ENCODE peak calls at places on chromosomes 16 and 17, in nine cellular contexts. L is sigmoid colon; U is epithelial cell of prostate; D is CD8-positive, alpha-beta memory T cell; R is heart right ventricle; E is upper lobe of right lung; W is cardiac muscle cell; K is uterus; S is pancreas. P is an unnamed sample.

GRCh38 chr17:45131616-45132301 is 556 bp downstream of the PLCD3 start:
- DNase-seq in R (peak), U (no peak), D (peak), E (peak), S (peak), K (peak), W (peak), L (peak), P (no peak)

GRCh38 chr17:20127660-20128413 is 118.7 kb downstream of the SPECC1 start:
- DNase-seq in S (no peak), K (no peak), U (no peak), R (no peak), W (peak), D (no peak), E (no peak), L (no peak), P (no peak)

GRCh38 chr17:52157603-52158449 is 688 bp downstream of the CA10 start:
- DNase-seq in L (no peak), K (no peak), S (peak), D (no peak), W (no peak), U (no peak), R (no peak), E (no peak), P (no peak)

GRCh38 chr17:7119314-7119713 is 4.7 kb upstream of the ASGR2 start:
- DNase-seq in W (no peak), L (no peak), R (no peak), E (peak), K (no peak), S (peak), U (no peak), D (no peak), P (no peak)

GRCh38 chr16:15482068-15482747 is 47.8 kb downstream of the BMERB1 start:
- DNase-seq in W (peak), U (peak), L (peak), E (no peak), R (no peak), S (no peak), K (peak), D (no peak), P (peak)

GRCh38 chr16:86393907-86394626 is 116.3 kb upstream of the FOXF1 start:
- DNase-seq in K (no peak), U (no peak), L (no peak), E (no peak), R (no peak), D (no peak), S (no peak), W (no peak), P (no peak)

GRCh38 chr17:80905586-80906230 is 85.9 kb upstream of the CHMP6 start:
- DNase-seq in L (no peak), E (no peak), K (no peak), D (no peak), U (no peak), S (no peak), W (no peak), R (no peak), P (no peak)

GRCh38 chr17:21020622-21021021 is 22.2 kb downstream of the USP22 start:
- DNase-seq in R (no peak), U (no peak), K (no peak), W (no peak), D (no peak), E (peak), L (peak), S (no peak), P (no peak)

GRCh38 chr17:43389022-43389947 is 9.5 kb upstream of the ARL4D start:
- DNase-seq in W (peak), S (peak), E (peak), D (peak), U (no peak), K (peak), L (peak), R (peak), P (peak)

GRCh38 chr17:1959871-1960569 is 65.1 kb downstream of the RTN4RL1 start:
- DNase-seq in W (peak), E (no peak), R (no peak), L (no peak), D (no peak), S (no peak), U (no peak), K (no peak), P (no peak)

GRCh38 chr17:66135219-66135618 is 56.7 kb downstream of the CEP112 start:
- DNase-seq in D (no peak), R (no peak), E (no peak), U (no peak), L (no peak), S (no peak), K (no peak), W (no peak), P (no peak)

GRCh38 chr16:78770353-78771091 is 671.1 kb downstream of the WWOX start:
- DNase-seq in K (peak), L (peak), E (peak), R (peak), U (no peak), D (peak), W (peak), S (peak), P (peak)

GRCh38 chr17:69117855-69118758 is 23.6 kb downstream of the ABCA6 start:
- DNase-seq in S (no peak), L (no peak), U (no peak), R (no peak), K (no peak), W (no peak), E (no peak), D (no peak), P (no peak)

GRCh38 chr16:4244881-4245280 is 3.0 kb upstream of the SRL start:
- DNase-seq in U (no peak), L (no peak), S (no peak), W (no peak), K (no peak), E (no peak), D (no peak), R (no peak), P (no peak)

GRCh38 chr16:50354629-50355456 is 13.9 kb downstream of the BRD7 start:
- DNase-seq in K (no peak), L (no peak), E (no peak), U (no peak), S (no peak), W (peak), R (no peak), D (peak), P (no peak)

GRCh38 chr16:86868070-86868469 is 289.7 kb downstream of the FOXL1 start:
- DNase-seq in S (peak), R (no peak), D (no peak), W (no peak), L (no peak), U (no peak), K (no peak), E (no peak), P (no peak)

GRCh38 chr16:84813141-84813933 is 6.4 kb upstream of the CRISPLD2 start:
- DNase-seq in K (no peak), E (no peak), W (no peak), L (no peak), S (no peak), U (no peak), R (no peak), D (no peak), P (no peak)

GRCh38 chr17:3888343-3889171 is 4.3 kb downstream of the CAMKK1 start:
- DNase-seq in W (peak), L (peak), S (no peak), U (peak), R (peak), K (peak), E (no peak), D (no peak), P (no peak)

GRCh38 chr16:88449267-88449561 is 3.9 kb upstream of the ZFPM1 start:
- DNase-seq in S (no peak), K (no peak), E (no peak), W (no peak), R (no peak), D (no peak), U (no peak), L (no peak), P (no peak)

GRCh38 chr17:44774271-44775135 is 15.7 kb downstream of the ADAM11 start:
- DNase-seq in W (peak), K (peak), L (peak), R (peak), E (peak), D (peak), S (peak), U (no peak), P (peak)

GRCh38 chr16:82257990-82258389 is 88.0 kb upstream of the MPHOSPH6 start:
- DNase-seq in S (no peak), K (no peak), D (no peak), U (no peak), E (no peak), R (no peak), L (no peak), W (no peak), P (no peak)

GRCh38 chr16:17434006-17434405 is 36.8 kb downstream of the XYLT1 start:
- DNase-seq in R (no peak), L (no peak), W (peak), E (no peak), K (no peak), U (no peak), D (no peak), S (no peak), P (no peak)

GRCh38 chr16:53773150-53773846 is 69.3 kb downstream of the FTO start:
- DNase-seq in K (peak), E (no peak), R (no peak), U (no peak), D (peak), W (peak), L (no peak), S (no peak), P (peak)

GRCh38 chr16:57517397-57518367 is 18.7 kb downstream of the CCDC102A start:
- DNase-seq in E (no peak), S (no peak), D (no peak), K (no peak), U (no peak), R (no peak), L (no peak), W (no peak), P (no peak)

GRCh38 chr17:18237461-18237860 is 12.0 kb downstream of the LLGL1 start:
- DNase-seq in L (no peak), R (no peak), D (no peak), W (no peak), E (no peak), K (no peak), U (no peak), S (no peak), P (no peak)

GRCh38 chr17:6100891-6101290 is 30.7 kb downstream of the WSCD1 start:
- DNase-seq in S (no peak), D (no peak), U (no peak), E (no peak), R (no peak), K (no peak), L (no peak), W (no peak), P (no peak)

GRCh38 chr17:28574536-28574935 is 2.2 kb downstream of the ALDOC start:
- DNase-seq in D (no peak), L (no peak), U (no peak), K (no peak), S (no peak), E (no peak), R (peak), W (no peak), P (no peak)

GRCh38 chr16:82344157-82344556 is 174.1 kb upstream of the MPHOSPH6 start:
- DNase-seq in D (no peak), L (no peak), S (no peak), W (peak), R (no peak), U (no peak), E (no peak), K (no peak), P (no peak)

GRCh38 chr17:42804918-42805367 is 6.3 kb downstream of the CNTD1 start:
- DNase-seq in S (peak), U (no peak), E (no peak), K (no peak), W (no peak), D (no peak), R (no peak), L (no peak), P (no peak)

GRCh38 chr16:31267332-31268032 is 7.7 kb downstream of the ITGAM start:
- DNase-seq in L (no peak), E (peak), U (no peak), W (no peak), K (no peak), S (no peak), D (no peak), R (no peak), P (no peak)

GRCh38 chr16:14106457-14106856 is 35.3 kb downstream of the MRTFB start:
- DNase-seq in U (no peak), K (no peak), R (no peak), L (no peak), W (no peak), S (no peak), D (no peak), E (no peak), P (no peak)

GRCh38 chr17:19641687-19642372 is 6.7 kb upstream of the ALDH3A2 start:
- DNase-seq in R (no peak), D (no peak), S (no peak), K (no peak), E (no peak), U (no peak), W (no peak), L (no peak), P (no peak)

GRCh38 chr17:75909812-75910274 is 5.2 kb upstream of the MRPL38 start:
- DNase-seq in R (no peak), E (peak), D (no peak), U (no peak), K (peak), L (no peak), S (no peak), W (no peak), P (no peak)
- H3K27ac ChIP-seq in R (no peak), E (peak), D (no peak), U (no peak), K (peak), L (no peak), S (no peak), W (no peak), P (peak)

DNA sequence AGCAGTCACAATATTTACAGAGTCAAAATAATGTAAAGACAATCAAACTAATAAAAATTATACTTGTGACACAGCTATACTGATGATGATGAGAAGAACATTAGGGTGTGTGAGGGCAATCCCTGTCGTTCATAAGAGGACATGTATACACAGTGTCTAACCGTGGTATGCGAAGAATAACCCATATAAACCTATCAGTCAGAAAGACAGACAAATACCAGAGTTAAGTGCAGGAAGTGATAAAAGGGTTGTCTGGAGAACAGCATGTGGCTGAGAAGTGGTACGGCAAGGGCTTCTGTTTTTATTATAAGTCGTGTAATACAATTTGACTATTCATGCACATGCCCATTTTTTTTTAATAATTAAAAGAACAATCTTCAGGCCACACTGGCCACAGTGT is 46.7 kb downstream of the LMF1 start:
- DNase-seq in L (no peak), W (no peak), S (no peak), R (no peak), E (no peak), U (no peak), K (no peak), D (no peak), P (no peak)
- H3K27ac ChIP-seq in L (no peak), W (no peak), S (no peak), R (no peak), E (no peak), U (no peak), K (no peak), D (no peak), P (no peak)

DNA sequence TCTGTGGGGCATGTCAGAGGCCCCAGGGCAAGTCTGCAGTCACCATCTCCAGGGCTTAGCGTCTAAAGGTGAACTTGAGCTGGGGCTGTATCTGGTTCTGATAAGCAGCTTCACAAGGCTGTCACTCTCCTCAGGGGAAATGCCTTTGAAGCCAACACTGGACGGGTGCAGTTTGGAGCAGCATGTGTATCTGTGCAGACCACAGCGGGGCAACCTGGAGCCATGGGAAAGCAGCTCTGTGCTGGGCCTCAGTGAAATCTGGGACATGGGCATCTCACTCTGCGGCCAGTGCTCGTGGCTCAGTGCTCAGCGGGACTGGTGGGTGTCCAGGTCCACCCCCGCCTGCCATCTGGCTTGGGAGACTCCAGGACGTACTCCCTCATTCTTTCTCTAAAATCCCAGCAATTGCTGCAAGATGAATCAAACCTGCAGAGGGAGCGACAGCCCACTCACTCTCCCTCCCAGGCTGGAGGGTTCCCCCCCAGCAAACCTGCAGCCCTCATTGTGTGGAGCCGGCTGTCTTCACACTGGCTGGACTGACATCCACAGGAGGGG is 63.5 kb downstream of the PRMT7 start:
- DNase-seq in S (no peak), D (no peak), W (no peak), R (no peak), K (no peak), E (no peak), L (no peak), U (no peak), P (no peak)
- H3K27ac ChIP-seq in S (no peak), D (no peak), W (no peak), R (no peak), K (no peak), E (no peak), L (no peak), U (no peak), P (peak)

GRCh38 chr16:1403036-1403435 is 11.5 kb downstream of the UNKL start:
- DNase-seq in W (no peak), E (no peak), R (no peak), S (no peak), K (no peak), U (no peak), L (no peak), D (no peak), P (no peak)

GRCh38 chr16:1403733-1404132 is 10.8 kb downstream of the UNKL start:
- DNase-seq in D (no peak), W (no peak), R (no peak), L (no peak), U (no peak), K (no peak), S (no peak), E (no peak), P (no peak)

GRCh38 chr16:1408171-1408837 is 6.2 kb downstream of the UNKL start:
- DNase-seq in S (peak), W (peak), K (peak), E (peak), R (peak), U (no peak), L (peak), D (peak), P (peak)

GRCh38 chr16:1412847-1413246 is 1.7 kb downstream of the UNKL start:
- DNase-seq in L (no peak), E (no peak), D (no peak), W (no peak), U (no peak), S (no peak), K (no peak), R (no peak), P (no peak)

DNA sequence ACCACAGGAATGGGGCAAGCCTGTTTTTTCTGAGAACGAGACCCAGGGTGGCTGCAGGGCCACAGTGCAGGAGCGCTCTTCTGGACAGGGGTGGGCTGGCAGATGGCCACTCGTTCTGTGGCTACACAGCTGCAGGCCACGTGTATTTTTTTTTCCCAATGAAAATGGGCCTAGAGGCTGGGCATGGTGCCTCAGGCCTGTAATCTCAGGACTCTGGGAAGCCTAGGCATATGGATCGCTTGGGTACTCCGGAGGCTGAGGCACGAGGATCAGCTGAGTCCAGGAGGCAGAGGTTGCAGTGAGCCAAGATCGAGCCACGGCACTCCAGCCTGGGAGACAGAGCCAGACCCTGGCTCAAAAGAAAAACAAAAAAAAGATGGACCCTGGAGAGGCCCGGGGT is 6.8 kb downstream of the UNKL start:
- DNase-seq in D (no peak), R (no peak), E (no peak), U (no peak), K (no peak), W (peak), S (no peak), L (no peak), P (no peak)
- H3K27ac ChIP-seq in D (no peak), R (peak), E (no peak), U (no peak), K (peak), W (no peak), S (no peak), L (peak), P (peak)

GRCh38 chr17:78417531-78417909 is 39.1 kb downstream of the PGS1 start:
- DNase-seq in L (no peak), D (no peak), U (no peak), R (no peak), S (no peak), K (no peak), E (no peak), W (no peak), P (no peak)

GRCh38 chr17:78416311-78416711 is 37.9 kb downstream of the PGS1 start:
- DNase-seq in W (peak), E (no peak), L (no peak), S (no peak), D (no peak), U (no peak), R (no peak), K (no peak), P (no peak)

GRCh38 chr17:78416791-78417530 is 38.5 kb downstream of the PGS1 start:
- DNase-seq in S (no peak), D (no peak), E (no peak), W (peak), K (peak), U (no peak), L (peak), R (no peak), P (no peak)

GRCh38 chr17:78414178-78415162 is 36.0 kb downstream of the PGS1 start:
- DNase-seq in D (peak), W (no peak), R (no peak), K (no peak), L (no peak), E (no peak), U (no peak), S (no peak), P (no peak)

GRCh38 chr17:78415821-78416301 is 37.4 kb downstream of the PGS1 start:
- DNase-seq in S (no peak), R (no peak), K (no peak), U (no peak), D (no peak), E (no peak), W (no peak), L (no peak), P (no peak)
- H3K27ac ChIP-seq in S (peak), R (peak), K (peak), U (no peak), D (no peak), E (peak), W (peak), L (peak), P (peak)

P was measured in caudate nucleus.